ENCODE peak calls at places on chromosomes 1 and 21, in seven cellular contexts. Y, O, N, F, K, M and Q are unnamed samples.

GRCh38 chr1:4587721-4588120 is 66.7 kb upstream of the AJAP1 start:
- DNase-seq in Y (no peak), O (no peak), N (no peak), F (no peak), K (no peak), M (no peak), Q (no peak)

GRCh38 chr1:153742411-153743142 is 14.7 kb downstream of the INTS3 start:
- DNase-seq in Y (peak), O (no peak), N (no peak), F (no peak), K (peak), M (no peak), Q (no peak)

GRCh38 chr1:197388801-197389200 is 120.7 kb downstream of the CRB1 start:
- DNase-seq in Y (no peak), O (no peak), N (no peak), F (no peak), K (no peak), M (no peak), Q (no peak)

GRCh38 chr1:89271616-89272015 is 1.0 kb downstream of the GBP5 start:
- DNase-seq in Y (peak), O (no peak), N (no peak), F (no peak), K (no peak), M (no peak), Q (no peak)

GRCh38 chr1:90133133-90133532 is 138.2 kb downstream of the ZNF326 start:
- DNase-seq in Y (no peak), O (no peak), N (no peak), F (no peak), K (peak), M (no peak), Q (peak)

GRCh38 chr1:228288536-228289238 is 80.8 kb downstream of the OBSCN start:
- DNase-seq in Y (no peak), O (peak), N (no peak), F (no peak), K (no peak), M (no peak), Q (no peak)

GRCh38 chr1:211327341-211327921 is 798 bp downstream of the TRAF5 start:
- DNase-seq in Y (peak), O (peak), N (peak), F (no peak), K (no peak), M (peak), Q (peak)

GRCh38 chr1:77025599-77025998 is 158.3 kb downstream of the ST6GALNAC5 start:
- DNase-seq in Y (no peak), O (no peak), N (no peak), F (no peak), K (no peak), M (no peak), Q (no peak)

GRCh38 chr1:19202396-19202795 is 7.7 kb downstream of the UBR4 start:
- DNase-seq in Y (no peak), O (no peak), N (no peak), F (no peak), K (no peak), M (no peak), Q (no peak)

GRCh38 chr1:203601717-203602309 is 24.8 kb upstream of the ATP2B4 start:
- DNase-seq in Y (no peak), O (no peak), N (no peak), F (no peak), K (no peak), M (no peak), Q (no peak)

GRCh38 chr21:43211085-43212071 is 42.6 kb downstream of the CRYAA start:
- DNase-seq in Y (no peak), O (no peak), N (peak), F (no peak), K (no peak), M (no peak), Q (peak)

GRCh38 chr1:183635112-183635605 is 424 bp downstream of the ARPC5 start:
- DNase-seq in Y (peak), O (peak), N (peak), F (peak), K (no peak), M (no peak), Q (peak)

GRCh38 chr1:150567341-150567716 is 12.1 kb downstream of the MCL1 start:
- DNase-seq in Y (no peak), O (no peak), N (no peak), F (no peak), K (no peak), M (peak), Q (no peak)

GRCh38 chr1:55420866-55421265 is 205.7 kb upstream of the USP24 start:
- DNase-seq in Y (no peak), O (no peak), N (no peak), F (no peak), K (peak), M (no peak), Q (no peak)

GRCh38 chr1:1669468-1670440 is 10.9 kb upstream of the CDK11B start:
- DNase-seq in Y (no peak), O (no peak), N (peak), F (no peak), K (no peak), M (no peak), Q (no peak)

GRCh38 chr1:89525169-89525855 is 683 bp downstream of the LRRC8B start:
- DNase-seq in Y (no peak), O (peak), N (peak), F (no peak), K (no peak), M (peak), Q (peak)

GRCh38 chr1:23899070-23899469 is 14.1 kb downstream of the CNR2 start:
- DNase-seq in Y (no peak), O (no peak), N (no peak), F (no peak), K (no peak), M (no peak), Q (no peak)

GRCh38 chr21:45104560-45104959 is 30.2 kb downstream of the ADARB1 start:
- DNase-seq in Y (no peak), O (no peak), N (peak), F (no peak), K (peak), M (no peak), Q (peak)

GRCh38 chr1:119358661-119359060 is 9.9 kb upstream of the HAO2 start:
- DNase-seq in Y (peak), O (no peak), N (no peak), F (no peak), K (no peak), M (no peak), Q (no peak)

GRCh38 chr1:24872446-24872845 is 57.6 kb downstream of the RUNX3 start:
- DNase-seq in Y (no peak), O (peak), N (peak), F (no peak), K (no peak), M (no peak), Q (no peak)

GRCh38 chr1:111484391-111484790 is 10.6 kb downstream of the C1orf162 start:
- DNase-seq in Y (no peak), O (no peak), N (no peak), F (no peak), K (no peak), M (no peak), Q (no peak)

GRCh38 chr1:169538998-169539871 is 47.0 kb downstream of the F5 start:
- DNase-seq in Y (peak), O (no peak), N (no peak), F (no peak), K (peak), M (no peak), Q (peak)

GRCh38 chr1:112505878-112506277 is 2.9 kb upstream of the WNT2B start:
- DNase-seq in Y (no peak), O (no peak), N (no peak), F (no peak), K (no peak), M (no peak), Q (no peak)

GRCh38 chr1:240878631-240879030 is 266.7 kb upstream of the GREM2 start:
- DNase-seq in Y (no peak), O (no peak), N (no peak), F (no peak), K (no peak), M (no peak), Q (no peak)

GRCh38 chr1:64884261-64885040 is 81.9 kb downstream of the JAK1 start:
- DNase-seq in Y (no peak), O (no peak), N (no peak), F (no peak), K (no peak), M (no peak), Q (no peak)

GRCh38 chr1:32332290-32333079 is 3.5 kb downstream of the MARCKSL1 start:
- DNase-seq in Y (no peak), O (peak), N (no peak), F (no peak), K (no peak), M (no peak), Q (peak)

GRCh38 chr1:165143437-165144065 is 213.0 kb downstream of the LMX1A start:
- DNase-seq in Y (peak), O (no peak), N (no peak), F (no peak), K (no peak), M (no peak), Q (peak)

GRCh38 chr1:59163268-59164092 is 133.4 kb upstream of the FGGY start:
- DNase-seq in Y (peak), O (no peak), N (no peak), F (no peak), K (no peak), M (no peak), Q (peak)

GRCh38 chr1:80629304-80629837 is 1171.4 kb upstream of the ADGRL2 start:
- DNase-seq in Y (no peak), O (no peak), N (no peak), F (no peak), K (no peak), M (no peak), Q (no peak)

GRCh38 chr1:225482489-225482950 is 54.7 kb upstream of the LBR start:
- DNase-seq in Y (peak), O (no peak), N (no peak), F (no peak), K (no peak), M (no peak), Q (no peak)